ENCODE peak calls at places on chromosome 10, in nine cellular contexts. O is kidney; U is tibial artery; H is MM.1S; W is uterus; B is A549; E is CD8-positive, alpha-beta T cell; R is H1; T is neural progenitor cell. V is an unnamed sample.

GRCh38 chr10:80855348-80855971 is 317.8 kb downstream of the SH2D4B start:
- DNase-seq in O (no peak), T (peak; percentile 70), U (no peak), E (no peak), R (peak; percentile 77), W (no peak), H (peak; percentile 12), B (peak; percentile 7), V (no peak)

GRCh38 chr10:19638173-19638872 is 177.9 kb upstream of the PLXDC2 start:
- DNase-seq in R (no peak), O (no peak), T (no peak), E (no peak), U (peak; percentile 29), H (no peak), W (no peak), B (peak; percentile 37), V (no peak)

GRCh38 chr10:67539312-67539711 is 156.7 kb downstream of the CTNNA3 start:
- DNase-seq in R (no peak), B (no peak), O (no peak), T (no peak), H (no peak), W (no peak), E (no peak), U (no peak), V (peak; percentile 47)

GRCh38 chr10:117237401-117237991 is 3.4 kb upstream of the SLC18A2 start:
- DNase-seq in E (no peak), U (no peak), T (no peak), B (no peak), W (no peak), H (no peak), O (peak; percentile 32), R (no peak), V (no peak)

GRCh38 chr10:52486840-52487611 is 172.9 kb downstream of the DKK1 start:
- DNase-seq in R (no peak), U (no peak), E (no peak), W (no peak), B (peak; percentile 45), T (no peak), H (peak; percentile 53), O (no peak), V (no peak)

GRCh38 chr10:109922976-109923921 is at the start of gene XPNPEP1:
- DNase-seq in E (peak; percentile 78), B (peak; percentile 81), U (peak; percentile 87), R (peak; percentile 89), W (peak; percentile 86), T (peak; percentile 89), H (peak; percentile 89), O (peak; percentile 97), V (peak; percentile 90)

GRCh38 chr10:102227050-102227449 is 951 bp downstream of the ELOVL3 start:
- DNase-seq in O (no peak), T (no peak), B (no peak), W (no peak), R (no peak), H (no peak), E (no peak), U (no peak), V (peak; percentile 62)

GRCh38 chr10:6737080-6737641 is 157.1 kb upstream of the PRKCQ start:
- DNase-seq in T (no peak), U (no peak), O (no peak), E (no peak), H (no peak), W (no peak), R (peak; percentile 54), B (peak; percentile 83), V (peak; percentile 73)

GRCh38 chr10:74891048-74891447 is 64.6 kb downstream of the KAT6B start:
- DNase-seq in W (no peak), H (no peak), R (no peak), U (no peak), B (no peak), O (no peak), T (no peak), E (no peak), V (no peak)

DNA sequence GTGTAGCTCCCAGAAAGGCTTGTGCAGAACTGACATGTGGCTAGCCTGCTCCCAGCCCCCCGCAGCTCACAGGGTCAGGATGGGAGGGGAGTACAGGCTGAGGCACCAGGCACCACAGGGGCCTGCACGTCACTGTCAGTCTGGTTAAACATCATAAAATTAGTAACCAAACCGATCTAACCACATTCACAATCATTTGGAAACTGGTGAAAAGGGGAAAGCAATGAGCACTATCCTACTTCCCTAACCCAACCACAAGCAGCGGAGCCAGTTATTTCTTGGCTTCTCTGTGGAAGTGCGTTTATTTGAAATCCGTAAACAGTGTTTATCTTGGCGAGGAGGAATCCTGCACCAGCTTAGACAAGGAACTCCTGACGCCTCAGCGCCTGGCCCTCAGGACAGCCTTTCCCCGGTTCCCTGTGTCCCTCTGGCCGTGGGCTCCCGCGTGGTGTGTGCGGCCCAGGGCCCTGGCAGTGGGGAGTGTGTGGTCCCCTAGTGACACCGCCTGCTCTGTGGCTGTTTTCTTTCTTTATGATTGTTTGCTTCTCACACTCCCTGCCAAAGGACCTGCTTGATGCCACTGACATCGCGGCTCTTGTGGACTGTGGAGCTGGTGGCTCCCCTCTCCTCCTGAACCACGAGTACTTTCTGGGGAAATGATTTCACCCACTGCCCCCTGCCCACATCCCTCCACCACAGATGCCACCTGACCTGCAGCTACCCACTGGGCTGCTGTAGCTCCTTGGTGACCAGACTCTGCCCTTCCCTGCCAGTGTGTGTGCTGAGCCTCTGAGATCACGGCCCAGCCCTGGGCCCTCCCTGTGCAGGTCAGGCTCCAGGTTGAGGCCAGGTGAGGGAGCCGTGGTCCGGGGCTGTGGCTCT is 38.0 kb downstream of the INPP5A start:
- DNase-seq in W (no peak), H (no peak), B (peak; percentile 48), R (no peak), T (no peak), E (no peak), O (no peak), U (peak; percentile 65), V (no peak)
- H3K4me1 ChIP-seq in W (peaks cover 34% of the 10 kb centered on the region), H (peaks cover 16% of the 10 kb centered on the region), B (peaks cover 49% of the 10 kb centered on the region), R (peaks cover 15% of the 10 kb centered on the region), T (peaks cover 23% of the 10 kb centered on the region), E (peaks cover 38% of the 10 kb centered on the region), O (peaks cover 33% of the 10 kb centered on the region), U (peaks cover 71% of the 10 kb centered on the region), V (peaks cover 49% of the 10 kb centered on the region)

DNA sequence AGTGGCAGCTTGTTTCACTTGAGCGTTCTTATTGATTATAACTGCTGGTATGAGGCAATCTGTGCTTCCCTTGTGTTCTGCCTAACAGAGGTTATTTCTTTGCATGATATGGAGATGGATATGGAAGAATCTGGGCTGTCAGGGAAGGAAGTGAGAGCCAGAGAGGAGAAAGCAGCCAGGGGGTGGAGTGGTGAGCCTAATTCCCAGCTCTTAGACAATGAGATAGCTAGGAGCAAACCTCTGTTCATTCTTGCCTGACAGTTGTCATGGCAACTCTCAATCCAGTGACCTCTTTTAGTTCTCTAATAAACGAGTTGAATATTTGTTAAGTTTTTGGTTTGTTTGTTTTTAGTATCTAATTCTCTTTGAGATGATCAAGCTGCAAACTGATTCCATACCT is 214.3 kb downstream of the NRG3 start:
- DNase-seq in O (no peak), U (no peak), R (no peak), T (peak; percentile 76), H (no peak), W (no peak), B (no peak), E (no peak), V (no peak)
- TF ChIP-seq CTCF in O (no peak), U (no peak), R (no peak), T (peak; percentile 34), H (no peak), W (no peak), B (no peak), E (no peak), V (no peak)

GRCh38 chr10:13984647-13985155 is 346.0 kb downstream of the FRMD4A start:
- DNase-seq in R (no peak), B (peak; percentile 43), W (no peak), E (no peak), U (no peak), T (no peak), H (no peak), O (no peak), V (no peak)

GRCh38 chr10:13987472-13987871 is 343.3 kb downstream of the FRMD4A start:
- DNase-seq in H (no peak), U (no peak), E (no peak), B (peak; percentile 11), O (no peak), R (no peak), W (no peak), T (no peak), V (no peak)

GRCh38 chr10:13977861-13978843 is 352.6 kb downstream of the FRMD4A start:
- DNase-seq in H (no peak), B (no peak), O (no peak), R (no peak), U (no peak), W (no peak), E (no peak), T (no peak), V (no peak)

GRCh38 chr10:13978844-13979227 is 351.9 kb downstream of the FRMD4A start:
- DNase-seq in R (no peak), B (no peak), T (no peak), U (no peak), W (no peak), H (no peak), E (no peak), O (no peak), V (no peak)

DNA sequence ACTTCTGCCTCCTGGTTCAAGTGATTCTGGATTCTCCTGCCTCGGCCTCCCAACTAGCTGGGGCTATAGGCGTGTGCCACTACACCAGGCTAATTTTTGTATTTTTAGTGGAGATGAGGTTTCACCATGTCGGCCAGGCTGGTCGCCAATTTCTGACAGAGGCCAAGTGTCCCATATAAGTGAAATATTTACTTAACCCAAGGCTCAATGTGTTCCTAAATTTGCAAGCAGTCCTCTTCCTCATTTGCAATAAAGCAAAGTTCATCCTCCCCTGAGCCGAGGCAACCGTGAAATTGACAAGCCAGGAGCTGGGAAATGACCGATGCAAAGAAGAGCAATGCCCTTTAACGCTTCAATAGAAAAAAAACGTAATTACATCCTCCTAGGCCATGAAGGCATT is 347.7 kb downstream of the FRMD4A start:
- DNase-seq in E (no peak), U (peak; percentile 29), W (no peak), H (no peak), O (no peak), T (no peak), R (no peak), B (no peak), V (no peak)
- H3K27ac ChIP-seq in E (no peak overlapping the region), U (peak overlapping the region; percentile 21), W (no peak overlapping the region), H (no peak overlapping the region), O (no peak overlapping the region), T (no peak overlapping the region), R (no peak overlapping the region), B (no peak overlapping the region), V (no peak overlapping the region)

DNA sequence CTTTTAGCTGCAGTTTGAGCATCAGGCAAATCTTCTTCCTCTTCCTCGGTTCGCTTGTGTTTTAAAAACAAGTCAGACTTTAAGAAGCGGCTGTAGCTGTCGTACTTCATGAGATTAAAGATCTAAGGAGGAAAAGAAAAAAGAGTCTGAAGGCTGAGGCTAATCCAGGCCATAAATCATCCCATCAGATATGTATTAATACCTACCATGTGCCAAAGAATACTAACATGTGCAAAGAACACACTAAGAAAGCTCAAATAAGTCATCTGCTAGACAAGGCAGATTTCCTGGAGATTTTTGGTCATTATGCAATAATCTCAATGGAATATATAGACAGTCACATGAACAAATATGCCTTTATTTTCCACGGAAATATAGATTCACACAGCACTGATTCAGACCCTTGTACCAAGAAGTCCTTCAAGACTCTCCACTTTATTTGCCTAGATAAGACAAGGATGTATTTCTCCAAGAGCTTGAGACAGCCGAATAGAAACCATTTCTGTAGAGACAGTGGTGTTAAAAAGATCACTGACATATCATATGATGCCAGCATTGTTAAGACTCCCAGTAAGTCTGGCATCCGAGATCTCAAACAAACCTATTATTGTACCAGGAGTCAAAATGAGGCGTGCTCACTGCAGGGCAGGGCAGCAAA is 42.3 kb downstream of the RGS10 start:
- DNase-seq in W (no peak), U (no peak), T (no peak), B (no peak), H (no peak), O (no peak), R (no peak), E (no peak), V (no peak)
- H3K4me1 ChIP-seq in W (no peaks in the 10 kb centered on the region), U (no peaks in the 10 kb centered on the region), T (no peaks in the 10 kb centered on the region), B (peaks cover under 1% of the 10 kb centered on the region), H (no peaks in the 10 kb centered on the region), O (peaks cover 2% of the 10 kb centered on the region), R (no peaks in the 10 kb centered on the region), E (peaks cover 90% of the 10 kb centered on the region), V (no peaks in the 10 kb centered on the region)